ENCODE peak calls at places on chromosome 20, in nine cellular contexts. One of them, this sample, is unnamed.

GRCh38 chr20:58084566-58084965 is 143.9 kb downstream of the ANKRD60 start:
- DNase-seq in endodermal cell: peak
- DNase-seq in pancreas: no peak
- DNase-seq in SK-N-SH: no peak
- DNase-seq in fibroblast of lung: no peak
- DNase-seq in tibial artery: no peak
- DNase-seq in lower lobe of right lung: no peak
- DNase-seq in HL-60: no peak
- DNase-seq in AG04450: no peak
- DNase-seq in this sample: no peak

GRCh38 chr20:20410678-20411077 is 42.8 kb downstream of the INSM1 start:
- DNase-seq in endodermal cell: peak
- DNase-seq in pancreas: no peak
- DNase-seq in SK-N-SH: peak
- DNase-seq in fibroblast of lung: peak
- DNase-seq in tibial artery: no peak
- DNase-seq in lower lobe of right lung: no peak
- DNase-seq in HL-60: no peak
- DNase-seq in AG04450: no peak
- DNase-seq in this sample: no peak

GRCh38 chr20:40464731-40465208 is 224.3 kb downstream of the MAFB start:
- DNase-seq in endodermal cell: no peak
- DNase-seq in pancreas: no peak
- DNase-seq in SK-N-SH: no peak
- DNase-seq in fibroblast of lung: no peak
- DNase-seq in tibial artery: no peak
- DNase-seq in lower lobe of right lung: no peak
- DNase-seq in HL-60: peak
- DNase-seq in AG04450: no peak
- DNase-seq in this sample: no peak

GRCh38 chr20:35257175-35257909 is 20.6 kb downstream of the MMP24OS start:
- DNase-seq in endodermal cell: no peak
- DNase-seq in pancreas: no peak
- DNase-seq in SK-N-SH: no peak
- DNase-seq in fibroblast of lung: peak
- DNase-seq in tibial artery: no peak
- DNase-seq in lower lobe of right lung: no peak
- DNase-seq in HL-60: no peak
- DNase-seq in AG04450: no peak
- DNase-seq in this sample: no peak

GRCh38 chr20:60715172-60715571 is 536.9 kb upstream of the CDH4 start:
- DNase-seq in endodermal cell: peak
- DNase-seq in pancreas: no peak
- DNase-seq in SK-N-SH: peak
- DNase-seq in fibroblast of lung: no peak
- DNase-seq in tibial artery: no peak
- DNase-seq in lower lobe of right lung: no peak
- DNase-seq in HL-60: no peak
- DNase-seq in AG04450: no peak
- DNase-seq in this sample: no peak

GRCh38 chr20:40754372-40754943 is 65.4 kb upstream of the MAFB start:
- DNase-seq in endodermal cell: peak
- DNase-seq in pancreas: no peak
- DNase-seq in SK-N-SH: peak
- DNase-seq in fibroblast of lung: peak
- DNase-seq in tibial artery: peak
- DNase-seq in lower lobe of right lung: no peak
- DNase-seq in HL-60: no peak
- DNase-seq in AG04450: no peak
- DNase-seq in this sample: no peak

GRCh38 chr20:7692478-7692877 is 247.8 kb downstream of the HAO1 start:
- DNase-seq in endodermal cell: no peak
- DNase-seq in pancreas: no peak
- DNase-seq in SK-N-SH: no peak
- DNase-seq in fibroblast of lung: peak
- DNase-seq in tibial artery: no peak
- DNase-seq in lower lobe of right lung: no peak
- DNase-seq in HL-60: no peak
- DNase-seq in AG04450: no peak
- DNase-seq in this sample: no peak

GRCh38 chr20:46701057-46701456 is 8.4 kb upstream of the SLC2A10 start:
- DNase-seq in endodermal cell: no peak
- DNase-seq in pancreas: no peak
- DNase-seq in SK-N-SH: no peak
- DNase-seq in fibroblast of lung: no peak
- DNase-seq in tibial artery: no peak
- DNase-seq in lower lobe of right lung: no peak
- DNase-seq in HL-60: no peak
- DNase-seq in AG04450: no peak
- DNase-seq in this sample: no peak

GRCh38 chr20:34402461-34402860 is 39.4 kb downstream of the ITCH start:
- DNase-seq in endodermal cell: no peak
- DNase-seq in pancreas: no peak
- DNase-seq in SK-N-SH: no peak
- DNase-seq in fibroblast of lung: peak
- DNase-seq in tibial artery: no peak
- DNase-seq in lower lobe of right lung: no peak
- DNase-seq in HL-60: no peak
- DNase-seq in AG04450: no peak
- DNase-seq in this sample: no peak

DNA sequence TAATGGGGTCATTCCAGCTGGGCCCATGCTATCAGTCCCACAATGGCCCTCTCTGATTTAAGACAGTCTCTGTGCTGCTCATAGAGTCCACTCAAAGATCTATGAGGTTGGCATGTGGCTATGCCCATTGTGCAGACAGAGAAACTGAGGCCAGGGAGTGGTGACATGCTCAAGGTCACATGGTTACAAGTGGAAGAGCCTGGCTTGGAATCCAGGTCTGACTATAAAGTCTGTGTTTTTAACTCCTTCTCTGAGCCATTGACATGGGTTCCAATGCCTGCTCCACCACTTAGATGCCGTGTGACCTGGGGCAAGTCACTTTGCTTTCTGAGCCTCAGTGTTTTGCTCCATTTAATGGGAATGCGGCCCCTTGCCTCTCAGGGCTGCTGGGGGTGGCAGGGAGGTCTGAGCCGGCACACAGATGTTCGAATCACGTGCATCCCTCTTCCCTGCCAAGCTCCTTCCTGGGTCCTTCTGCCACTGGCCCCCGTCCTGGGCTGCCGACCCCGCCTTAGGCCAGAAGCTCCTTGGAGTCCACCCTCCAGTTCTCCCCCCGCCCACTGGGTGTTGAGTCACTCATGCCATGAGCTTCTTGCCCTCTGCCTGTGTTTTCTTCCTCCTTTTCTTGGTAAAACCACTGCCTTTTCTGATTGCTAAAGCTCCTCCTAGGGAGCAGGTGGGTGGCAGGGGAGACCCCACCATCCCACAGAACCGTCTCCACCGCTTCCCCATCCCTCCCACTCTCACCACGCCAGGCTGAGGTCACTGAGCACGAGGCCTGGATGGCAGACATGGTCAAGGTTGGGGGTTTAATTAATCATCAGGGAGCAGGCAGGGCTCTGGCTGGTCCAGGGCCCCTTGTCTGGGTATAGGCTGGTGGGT is 35.7 kb downstream of the CEBPB start:
- DNase-seq in endodermal cell: peak
- DNase-seq in pancreas: no peak
- DNase-seq in SK-N-SH: no peak
- DNase-seq in fibroblast of lung: peak
- DNase-seq in tibial artery: peak
- DNase-seq in lower lobe of right lung: peak
- DNase-seq in HL-60: peak
- DNase-seq in AG04450: no peak
- DNase-seq in this sample: no peak
- H3K27ac ChIP-seq in endodermal cell: no peak
- H3K27ac ChIP-seq in pancreas: no peak
- H3K27ac ChIP-seq in SK-N-SH: no peak
- H3K27ac ChIP-seq in fibroblast of lung: peak
- H3K27ac ChIP-seq in tibial artery: peak
- H3K27ac ChIP-seq in lower lobe of right lung: peak
- H3K27ac ChIP-seq in HL-60: peak
- H3K27ac ChIP-seq in AG04450: peak
- H3K27ac ChIP-seq in this sample: no peak

DNA sequence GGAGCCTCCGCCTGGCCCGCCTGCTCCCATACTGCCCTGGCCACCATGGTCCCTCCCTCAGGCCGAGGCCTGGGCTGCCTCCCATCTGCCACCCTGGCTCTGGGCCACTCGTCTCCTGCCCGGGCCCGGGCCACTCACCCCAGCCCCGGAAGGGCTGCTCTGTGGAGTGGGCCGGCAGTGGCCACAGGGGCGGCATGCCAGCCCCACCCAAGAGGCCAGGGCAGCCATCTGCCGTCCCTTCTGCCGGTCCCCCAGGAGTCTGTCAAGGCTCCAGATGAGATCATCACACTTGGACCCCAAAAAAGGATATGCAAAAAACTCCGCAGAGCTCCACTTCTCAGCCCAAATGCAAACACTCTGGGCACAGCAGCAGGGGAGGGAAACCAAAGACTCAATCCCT is 23.8 kb upstream of the TLDC2 start:
- DNase-seq in endodermal cell: peak
- DNase-seq in pancreas: no peak
- DNase-seq in SK-N-SH: no peak
- DNase-seq in fibroblast of lung: no peak
- DNase-seq in tibial artery: peak
- DNase-seq in lower lobe of right lung: no peak
- DNase-seq in HL-60: no peak
- DNase-seq in AG04450: no peak
- DNase-seq in this sample: no peak
- H3K27ac ChIP-seq in endodermal cell: no peak
- H3K27ac ChIP-seq in pancreas: no peak
- H3K27ac ChIP-seq in SK-N-SH: no peak
- H3K27ac ChIP-seq in fibroblast of lung: peak
- H3K27ac ChIP-seq in tibial artery: peak
- H3K27ac ChIP-seq in lower lobe of right lung: peak
- H3K27ac ChIP-seq in HL-60: no peak
- H3K27ac ChIP-seq in AG04450: peak
- H3K27ac ChIP-seq in this sample: no peak

DNA sequence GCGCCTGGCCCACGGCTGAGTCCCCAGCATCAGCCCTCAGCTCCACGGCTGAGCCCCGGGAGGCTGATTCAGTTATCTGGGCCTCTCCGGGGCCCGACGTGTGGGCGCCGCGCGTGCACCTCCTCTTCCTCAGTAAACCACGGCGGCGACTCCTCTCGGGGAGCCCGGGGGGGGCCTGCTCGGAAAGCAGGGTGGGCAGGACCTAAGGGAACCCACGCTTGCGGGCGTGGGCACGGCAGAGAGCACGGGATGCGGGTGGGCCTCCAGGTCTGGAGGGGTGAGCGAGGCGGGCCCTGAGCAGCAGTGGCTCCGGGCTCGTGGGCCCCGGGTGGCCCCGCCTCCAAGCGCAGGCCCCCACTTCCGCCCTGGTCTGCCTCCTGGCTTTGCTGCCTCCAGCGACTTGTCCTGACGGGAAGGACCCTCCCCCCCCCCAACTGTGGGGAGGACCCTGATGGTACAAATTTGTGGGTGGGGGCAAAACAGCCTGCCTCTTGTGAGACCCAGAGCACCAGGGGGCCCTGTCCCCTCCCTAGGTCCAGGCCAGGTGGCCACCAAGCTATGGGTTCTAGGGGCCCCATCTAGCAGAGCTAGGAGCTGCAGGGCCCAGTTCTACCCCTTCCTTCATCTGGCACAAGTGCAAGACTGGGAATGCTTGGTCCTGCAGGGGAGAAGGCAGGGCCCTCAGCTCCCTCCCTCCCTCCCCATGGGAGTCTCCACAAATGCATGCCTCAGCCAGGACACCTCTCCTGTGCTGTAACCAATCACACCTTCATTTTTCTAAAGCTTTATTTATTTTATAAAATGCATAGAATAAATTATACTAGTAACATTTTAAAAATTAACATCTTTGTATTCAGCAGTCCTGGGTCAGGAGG is 16.9 kb downstream of the UCKL1 start:
- DNase-seq in endodermal cell: no peak
- DNase-seq in pancreas: peak
- DNase-seq in SK-N-SH: no peak
- DNase-seq in fibroblast of lung: no peak
- DNase-seq in tibial artery: no peak
- DNase-seq in lower lobe of right lung: no peak
- DNase-seq in HL-60: no peak
- DNase-seq in AG04450: no peak
- DNase-seq in this sample: no peak
- H3K27ac ChIP-seq in endodermal cell: no peak
- H3K27ac ChIP-seq in pancreas: no peak
- H3K27ac ChIP-seq in SK-N-SH: no peak
- H3K27ac ChIP-seq in fibroblast of lung: no peak
- H3K27ac ChIP-seq in tibial artery: no peak
- H3K27ac ChIP-seq in lower lobe of right lung: no peak
- H3K27ac ChIP-seq in HL-60: no peak
- H3K27ac ChIP-seq in AG04450: no peak
- H3K27ac ChIP-seq in this sample: no peak

GRCh38 chr20:47815866-47816265 is 30.6 kb upstream of the SULF2 start:
- DNase-seq in endodermal cell: no peak
- DNase-seq in pancreas: no peak
- DNase-seq in SK-N-SH: no peak
- DNase-seq in fibroblast of lung: no peak
- DNase-seq in tibial artery: peak
- DNase-seq in lower lobe of right lung: no peak
- DNase-seq in HL-60: no peak
- DNase-seq in AG04450: no peak
- DNase-seq in this sample: no peak

GRCh38 chr20:47816487-47817451 is 31.5 kb upstream of the SULF2 start:
- DNase-seq in endodermal cell: no peak
- DNase-seq in pancreas: peak
- DNase-seq in SK-N-SH: no peak
- DNase-seq in fibroblast of lung: no peak
- DNase-seq in tibial artery: peak
- DNase-seq in lower lobe of right lung: no peak
- DNase-seq in HL-60: no peak
- DNase-seq in AG04450: no peak
- DNase-seq in this sample: no peak

GRCh38 chr20:47818466-47818865 is 33.2 kb upstream of the SULF2 start:
- DNase-seq in endodermal cell: no peak
- DNase-seq in pancreas: peak
- DNase-seq in SK-N-SH: no peak
- DNase-seq in fibroblast of lung: no peak
- DNase-seq in tibial artery: peak
- DNase-seq in lower lobe of right lung: no peak
- DNase-seq in HL-60: no peak
- DNase-seq in AG04450: no peak
- DNase-seq in this sample: no peak

GRCh38 chr20:47818996-47819609 is 33.8 kb upstream of the SULF2 start:
- DNase-seq in endodermal cell: peak
- DNase-seq in pancreas: peak
- DNase-seq in SK-N-SH: no peak
- DNase-seq in fibroblast of lung: no peak
- DNase-seq in tibial artery: peak
- DNase-seq in lower lobe of right lung: no peak
- DNase-seq in HL-60: no peak
- DNase-seq in AG04450: no peak
- DNase-seq in this sample: no peak

DNA sequence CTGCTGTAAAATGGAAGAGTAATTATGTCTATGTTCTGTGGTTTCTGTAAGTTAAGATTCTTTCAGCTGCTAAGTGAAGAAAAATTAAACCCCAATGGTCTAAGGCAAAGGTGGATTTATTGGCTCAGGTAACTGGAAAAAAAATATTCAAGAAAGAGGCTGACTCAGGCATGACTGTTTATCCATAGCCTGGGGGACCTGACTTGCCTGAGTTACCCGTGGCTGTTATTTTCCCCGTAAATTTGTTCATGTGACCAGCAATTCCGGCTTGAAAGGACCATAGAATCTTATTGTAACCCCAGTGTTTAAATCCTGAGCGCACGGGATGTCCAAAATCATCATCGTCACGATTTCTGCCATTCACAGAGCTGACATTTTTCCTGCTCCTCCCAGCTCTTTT is 32.3 kb upstream of the SULF2 start:
- DNase-seq in endodermal cell: no peak
- DNase-seq in pancreas: no peak
- DNase-seq in SK-N-SH: no peak
- DNase-seq in fibroblast of lung: no peak
- DNase-seq in tibial artery: peak
- DNase-seq in lower lobe of right lung: no peak
- DNase-seq in HL-60: no peak
- DNase-seq in AG04450: no peak
- DNase-seq in this sample: peak
- H3K27ac ChIP-seq in endodermal cell: no peak
- H3K27ac ChIP-seq in pancreas: no peak
- H3K27ac ChIP-seq in SK-N-SH: no peak
- H3K27ac ChIP-seq in fibroblast of lung: no peak
- H3K27ac ChIP-seq in tibial artery: no peak
- H3K27ac ChIP-seq in lower lobe of right lung: no peak
- H3K27ac ChIP-seq in HL-60: no peak
- H3K27ac ChIP-seq in AG04450: no peak
- H3K27ac ChIP-seq in this sample: peak